ENCODE peak calls at places on chromosomes 2 and 18, in seven cellular contexts. E, W, R, B, O, K and M are unnamed samples.

GRCh38 chr2:2014251-2014761 is 270.0 kb upstream of the PXDN start:
- DNase-seq in E (peak; percentile 77), W (peak; percentile 58), R (no peak), B (no peak), O (no peak), K (no peak), M (peak; percentile 67)

GRCh38 chr18:2906522-2907458 is 60.0 kb downstream of the EMILIN2 start:
- DNase-seq in E (peak; percentile 45), W (peak; percentile 46), R (peak; percentile 16), B (no peak), O (peak; percentile 46), K (peak; percentile 69), M (no peak)

GRCh38 chr18:77668219-77668618 is 418.6 kb downstream of the GALR1 start:
- DNase-seq in E (no peak), W (no peak), R (no peak), B (no peak), O (no peak), K (no peak), M (no peak)

GRCh38 chr2:217901826-217902225 is 101.0 kb downstream of the TNS1 start:
- DNase-seq in E (peak; percentile 65), W (no peak), R (no peak), B (peak; percentile 60), O (no peak), K (peak; percentile 72), M (no peak)

GRCh38 chr18:34978533-34978893 is 62.7 kb upstream of the MAPRE2 start:
- DNase-seq in E (no peak), W (no peak), R (no peak), B (no peak), O (no peak), K (no peak), M (no peak)

GRCh38 chr2:218858671-218859555 is 692 bp upstream of the WNT6 start:
- DNase-seq in E (no peak), W (peak; percentile 63), R (no peak), B (no peak), O (no peak), K (no peak), M (no peak)

GRCh38 chr2:175926272-175926671 is 75.8 kb downstream of the LNPK start:
- DNase-seq in E (no peak), W (no peak), R (no peak), B (no peak), O (no peak), K (peak; percentile 89), M (no peak)

GRCh38 chr2:105864262-105864661 is 119.5 kb downstream of the NCK2 start:
- DNase-seq in E (no peak), W (no peak), R (peak; percentile 52), B (no peak), O (no peak), K (no peak), M (no peak)

GRCh38 chr2:170886391-170886790 is 42.7 kb upstream of the GORASP2 start:
- DNase-seq in E (no peak), W (no peak), R (no peak), B (no peak), O (no peak), K (peak; percentile 70), M (no peak)

GRCh38 chr2:238082151-238082550 is 18.0 kb upstream of the ESPNL start:
- DNase-seq in E (no peak), W (no peak), R (no peak), B (no peak), O (no peak), K (no peak), M (no peak)

GRCh38 chr2:136246086-136246669 is 128.2 kb upstream of the CXCR4 start:
- DNase-seq in E (peak; percentile 39), W (peak; percentile 56), R (no peak), B (peak; percentile 64), O (no peak), K (no peak), M (no peak)